ENCODE peak calls at places on chromosomes 11 and 22, in ten cellular contexts. S, I, Q, Z, T, E, W, C, R and J are unnamed samples.

GRCh38 chr11:111361874-111362273 is 17.2 kb downstream of the POU2AF1 start:
- DNase-seq in R (no peak), Z (no peak), S (no peak), E (no peak), W (no peak), Q (no peak), C (no peak), I (no peak), T (no peak), J (no peak)

GRCh38 chr11:83159901-83160865 is 3.3 kb downstream of the PCF11 start:
- DNase-seq in C (peak; percentile 36), S (no peak), W (peak; percentile 25), Q (no peak), I (no peak), R (no peak), Z (no peak), E (peak; percentile 19), T (no peak), J (no peak)

GRCh38 chr11:66297610-66298009 is 5.9 kb downstream of the TMEM151A start:
- DNase-seq in Q (no peak), E (no peak), W (no peak), R (no peak), S (no peak), T (no peak), I (no peak), C (no peak), Z (no peak), J (no peak)

GRCh38 chr22:33116846-33117547 is 58.8 kb upstream of the SYN3 start:
- DNase-seq in S (no peak), Q (no peak), Z (no peak), W (peak; percentile 60), R (no peak), C (peak; percentile 60), I (no peak), E (peak; percentile 78), T (no peak), J (no peak)

GRCh38 chr22:47377926-47378560 is 615.6 kb downstream of the TBC1D22A start:
- DNase-seq in S (no peak), Z (no peak), R (no peak), W (no peak), T (no peak), I (no peak), C (no peak), Q (no peak), E (no peak), J (no peak)

GRCh38 chr11:17257200-17257599 is 19.3 kb upstream of the NUCB2 start:
- DNase-seq in E (peak; percentile 10), T (no peak), C (peak; percentile 28), W (no peak), R (no peak), Q (no peak), S (no peak), Z (no peak), I (no peak), J (no peak)

GRCh38 chr11:115652094-115652493 is 147.9 kb upstream of the CADM1 start:
- DNase-seq in Z (no peak), Q (no peak), R (no peak), E (no peak), T (no peak), I (no peak), W (no peak), C (no peak), S (no peak), J (no peak)

GRCh38 chr11:72595292-72595684 is 78.9 kb downstream of the PDE2A start:
- DNase-seq in T (no peak), E (no peak), R (peak; percentile 38), S (no peak), C (no peak), Z (no peak), Q (no peak), W (no peak), I (no peak), J (no peak)

GRCh38 chr11:65535102-65535501 is 10.2 kb downstream of the SCYL1 start:
- DNase-seq in Z (no peak), S (no peak), C (no peak), E (no peak), Q (no peak), W (no peak), T (no peak), R (no peak), I (no peak), J (no peak)

GRCh38 chr22:41021039-41021654 is 70.0 kb downstream of the RBX1 start:
- DNase-seq in R (no peak), Q (no peak), W (peak; percentile 6), S (no peak), Z (no peak), I (peak; percentile 32), E (no peak), T (no peak), C (no peak), J (peak; percentile 12)

GRCh38 chr11:43903086-43903485 is 22.5 kb downstream of the ALKBH3 start:
- DNase-seq in E (no peak), Q (no peak), W (no peak), Z (no peak), R (no peak), I (no peak), C (no peak), S (no peak), T (no peak), J (no peak)

GRCh38 chr22:30824096-30824495 is 129.4 kb downstream of the OSBP2 start:
- DNase-seq in C (no peak), E (no peak), Z (no peak), Q (no peak), T (no peak), I (no peak), S (no peak), W (no peak), R (no peak), J (no peak)

GRCh38 chr11:57546869-57547518 is 9.6 kb downstream of the SMTNL1 start:
- DNase-seq in E (peak; percentile 53), S (no peak), R (no peak), C (peak; percentile 70), Q (no peak), T (no peak), I (no peak), W (no peak), Z (no peak), J (no peak)

GRCh38 chr11:114280696-114281095 is 15.5 kb upstream of the NNMT start:
- DNase-seq in I (peak; percentile 62), Q (no peak), S (peak; percentile 54), T (no peak), Z (no peak), W (peak; percentile 49), E (peak; percentile 89), C (peak; percentile 87), R (peak; percentile 66), J (no peak)

GRCh38 chr11:132772712-132773545 is 759.4 kb downstream of the OPCML start:
- DNase-seq in T (no peak), C (peak; percentile 3), S (no peak), W (no peak), I (no peak), Z (no peak), Q (no peak), R (peak; percentile 24), E (no peak), J (no peak)

GRCh38 chr22:47605441-47605840 is 843.0 kb downstream of the TBC1D22A start:
- DNase-seq in R (no peak), E (no peak), W (no peak), Z (no peak), Q (no peak), I (no peak), C (no peak), S (no peak), T (no peak), J (no peak)

GRCh38 chr11:34655335-34656008 is 34.6 kb downstream of the EHF start:
- DNase-seq in C (peak; percentile 85), W (no peak), Z (no peak), E (peak; percentile 78), T (no peak), S (no peak), I (no peak), Q (no peak), R (no peak), J (no peak)

GRCh38 chr11:84675631-84676030 is 951.5 kb downstream of the DLG2 start:
- DNase-seq in S (no peak), Z (no peak), E (no peak), C (no peak), W (no peak), T (no peak), R (no peak), I (no peak), Q (no peak), J (no peak)

GRCh38 chr11:104957280-104957679 is 11.1 kb downstream of the CASP4 start:
- DNase-seq in E (no peak), S (no peak), W (no peak), C (no peak), Q (no peak), I (no peak), T (no peak), Z (no peak), R (no peak), J (no peak)

GRCh38 chr11:35365395-35365794 is 54.0 kb downstream of the SLC1A2 start:
- DNase-seq in W (no peak), C (no peak), R (no peak), Q (no peak), I (no peak), T (no peak), S (no peak), E (no peak), Z (no peak), J (no peak)

GRCh38 chr11:79676396-79676795 is 235.6 kb upstream of the TENM4 start:
- DNase-seq in W (no peak), S (no peak), E (no peak), C (no peak), R (no peak), Q (no peak), T (no peak), I (no peak), Z (no peak), J (no peak)

GRCh38 chr22:40279017-40279416 is 67.3 kb upstream of the ADSL start:
- DNase-seq in S (no peak), T (no peak), I (no peak), C (no peak), W (no peak), R (no peak), Z (peak; percentile 24), E (no peak), Q (no peak), J (no peak)

GRCh38 chr11:73981051-73981805 is 1.4 kb downstream of the UCP2 start:
- DNase-seq in T (peak; percentile 41), Q (no peak), E (no peak), S (no peak), I (no peak), R (no peak), Z (no peak), C (no peak), W (no peak), J (no peak)

GRCh38 chr11:70174846-70175764 is 28.0 kb upstream of the FADD start:
- DNase-seq in S (no peak), Q (no peak), C (no peak), I (no peak), Z (no peak), T (no peak), R (peak; percentile 24), W (no peak), E (no peak), J (no peak)

GRCh38 chr22:18954941-18955571 is 19.0 kb upstream of the PRODH start:
- DNase-seq in E (no peak), C (no peak), Q (peak; percentile 17), T (peak; percentile 16), R (no peak), S (no peak), Z (no peak), W (no peak), I (no peak), J (no peak)

GRCh38 chr11:33645686-33646085 is 54.9 kb downstream of the C11orf91 start:
- DNase-seq in T (no peak), R (no peak), S (no peak), C (no peak), Q (no peak), Z (no peak), W (no peak), E (no peak), I (no peak), J (no peak)

GRCh38 chr11:64234840-64235379 is 526 bp downstream of the VEGFB start:
- DNase-seq in R (no peak), W (no peak), T (peak; percentile 65), S (no peak), Q (peak; percentile 75), I (no peak), Z (peak; percentile 67), C (no peak), E (peak; percentile 39), J (peak; percentile 63)

GRCh38 chr22:22044153-22044552 is 61.6 kb upstream of the TOP3B start:
- DNase-seq in Z (no peak), C (no peak), R (no peak), Q (no peak), T (no peak), S (no peak), W (no peak), I (no peak), E (no peak), J (no peak)